ENCODE peak calls at places on chromosomes 5 and 9, in ten cellular contexts. One of them, this sample, is unnamed.

GRCh38 chr9:87494970-87495471 is 2.6 kb upstream of the DAPK1 start:
- DNase-seq in mesendoderm: no peak
- DNase-seq in fibroblast of gingiva: peak
- DNase-seq in natural killer cell treated with Interleukin-12 subunit alpha and Interleukin-12 subunit beta and Interleukin-15 and Interleukin-18, amount 100 ng/mL, for 72 hours: no peak
- DNase-seq in NCI-H345: no peak
- DNase-seq in H9: no peak
- DNase-seq in activated CD4-positive, alpha-beta T cell treated with anti-CD3 and anti-CD28 coated beads, Interleukin-2, amount 50 U/mL, for 1 hour: no peak
- DNase-seq in NCI-H510A treated with DMSO at 0.1 percent for 48 hours: no peak
- DNase-seq in stimulated activated CD4-positive, alpha-beta T cell treated with anti-CD3 and anti-CD28 coated beads, Interleukin-12 subunit alpha, Interleukin-12 subunit beta, amount 100 ng/mL, for 48 hours: no peak
- DNase-seq in iris pigment epithelial cell: no peak
- DNase-seq in this sample: peak

GRCh38 chr9:34892886-34893285 is 65.2 kb upstream of the PHF24 start:
- DNase-seq in mesendoderm: no peak
- DNase-seq in fibroblast of gingiva: no peak
- DNase-seq in natural killer cell treated with Interleukin-12 subunit alpha and Interleukin-12 subunit beta and Interleukin-15 and Interleukin-18, amount 100 ng/mL, for 72 hours: no peak
- DNase-seq in NCI-H345: no peak
- DNase-seq in H9: no peak
- DNase-seq in activated CD4-positive, alpha-beta T cell treated with anti-CD3 and anti-CD28 coated beads, Interleukin-2, amount 50 U/mL, for 1 hour: no peak
- DNase-seq in NCI-H510A treated with DMSO at 0.1 percent for 48 hours: no peak
- DNase-seq in stimulated activated CD4-positive, alpha-beta T cell treated with anti-CD3 and anti-CD28 coated beads, Interleukin-12 subunit alpha, Interleukin-12 subunit beta, amount 100 ng/mL, for 48 hours: no peak
- DNase-seq in iris pigment epithelial cell: no peak
- DNase-seq in this sample: no peak

GRCh38 chr9:130366888-130367550 is 77.7 kb upstream of the ASS1 start:
- DNase-seq in mesendoderm: peak
- DNase-seq in fibroblast of gingiva: no peak
- DNase-seq in natural killer cell treated with Interleukin-12 subunit alpha and Interleukin-12 subunit beta and Interleukin-15 and Interleukin-18, amount 100 ng/mL, for 72 hours: no peak
- DNase-seq in NCI-H345: no peak
- DNase-seq in H9: no peak
- DNase-seq in activated CD4-positive, alpha-beta T cell treated with anti-CD3 and anti-CD28 coated beads, Interleukin-2, amount 50 U/mL, for 1 hour: no peak
- DNase-seq in NCI-H510A treated with DMSO at 0.1 percent for 48 hours: no peak
- DNase-seq in stimulated activated CD4-positive, alpha-beta T cell treated with anti-CD3 and anti-CD28 coated beads, Interleukin-12 subunit alpha, Interleukin-12 subunit beta, amount 100 ng/mL, for 48 hours: no peak
- DNase-seq in iris pigment epithelial cell: no peak
- DNase-seq in this sample: no peak

GRCh38 chr5:162607879-162608278 is 540.3 kb downstream of the GABRG2 start:
- DNase-seq in mesendoderm: peak
- DNase-seq in fibroblast of gingiva: no peak
- DNase-seq in natural killer cell treated with Interleukin-12 subunit alpha and Interleukin-12 subunit beta and Interleukin-15 and Interleukin-18, amount 100 ng/mL, for 72 hours: no peak
- DNase-seq in NCI-H345: no peak
- DNase-seq in H9: no peak
- DNase-seq in activated CD4-positive, alpha-beta T cell treated with anti-CD3 and anti-CD28 coated beads, Interleukin-2, amount 50 U/mL, for 1 hour: no peak
- DNase-seq in NCI-H510A treated with DMSO at 0.1 percent for 48 hours: no peak
- DNase-seq in stimulated activated CD4-positive, alpha-beta T cell treated with anti-CD3 and anti-CD28 coated beads, Interleukin-12 subunit alpha, Interleukin-12 subunit beta, amount 100 ng/mL, for 48 hours: no peak
- DNase-seq in iris pigment epithelial cell: no peak
- DNase-seq in this sample: no peak

GRCh38 chr9:89633920-89634319 is 29.1 kb downstream of the GADD45G start:
- DNase-seq in mesendoderm: no peak
- DNase-seq in fibroblast of gingiva: no peak
- DNase-seq in natural killer cell treated with Interleukin-12 subunit alpha and Interleukin-12 subunit beta and Interleukin-15 and Interleukin-18, amount 100 ng/mL, for 72 hours: no peak
- DNase-seq in NCI-H345: no peak
- DNase-seq in H9: no peak
- DNase-seq in activated CD4-positive, alpha-beta T cell treated with anti-CD3 and anti-CD28 coated beads, Interleukin-2, amount 50 U/mL, for 1 hour: no peak
- DNase-seq in NCI-H510A treated with DMSO at 0.1 percent for 48 hours: no peak
- DNase-seq in stimulated activated CD4-positive, alpha-beta T cell treated with anti-CD3 and anti-CD28 coated beads, Interleukin-12 subunit alpha, Interleukin-12 subunit beta, amount 100 ng/mL, for 48 hours: no peak
- DNase-seq in iris pigment epithelial cell: no peak
- DNase-seq in this sample: no peak

GRCh38 chr5:117973785-117974184 is 1014.6 kb downstream of the DTWD2 start:
- DNase-seq in mesendoderm: no peak
- DNase-seq in fibroblast of gingiva: no peak
- DNase-seq in natural killer cell treated with Interleukin-12 subunit alpha and Interleukin-12 subunit beta and Interleukin-15 and Interleukin-18, amount 100 ng/mL, for 72 hours: no peak
- DNase-seq in NCI-H345: no peak
- DNase-seq in H9: peak
- DNase-seq in activated CD4-positive, alpha-beta T cell treated with anti-CD3 and anti-CD28 coated beads, Interleukin-2, amount 50 U/mL, for 1 hour: no peak
- DNase-seq in NCI-H510A treated with DMSO at 0.1 percent for 48 hours: no peak
- DNase-seq in stimulated activated CD4-positive, alpha-beta T cell treated with anti-CD3 and anti-CD28 coated beads, Interleukin-12 subunit alpha, Interleukin-12 subunit beta, amount 100 ng/mL, for 48 hours: no peak
- DNase-seq in iris pigment epithelial cell: no peak
- DNase-seq in this sample: no peak

GRCh38 chr5:116394186-116394867 is 180.3 kb downstream of the SEMA6A start:
- DNase-seq in mesendoderm: no peak
- DNase-seq in fibroblast of gingiva: peak
- DNase-seq in natural killer cell treated with Interleukin-12 subunit alpha and Interleukin-12 subunit beta and Interleukin-15 and Interleukin-18, amount 100 ng/mL, for 72 hours: no peak
- DNase-seq in NCI-H345: no peak
- DNase-seq in H9: no peak
- DNase-seq in activated CD4-positive, alpha-beta T cell treated with anti-CD3 and anti-CD28 coated beads, Interleukin-2, amount 50 U/mL, for 1 hour: no peak
- DNase-seq in NCI-H510A treated with DMSO at 0.1 percent for 48 hours: peak
- DNase-seq in stimulated activated CD4-positive, alpha-beta T cell treated with anti-CD3 and anti-CD28 coated beads, Interleukin-12 subunit alpha, Interleukin-12 subunit beta, amount 100 ng/mL, for 48 hours: no peak
- DNase-seq in iris pigment epithelial cell: no peak
- DNase-seq in this sample: no peak

GRCh38 chr5:73447234-73448071 is 1.1 kb downstream of the FOXD1 start:
- DNase-seq in mesendoderm: peak
- DNase-seq in fibroblast of gingiva: peak
- DNase-seq in natural killer cell treated with Interleukin-12 subunit alpha and Interleukin-12 subunit beta and Interleukin-15 and Interleukin-18, amount 100 ng/mL, for 72 hours: peak
- DNase-seq in NCI-H345: peak
- DNase-seq in H9: peak
- DNase-seq in activated CD4-positive, alpha-beta T cell treated with anti-CD3 and anti-CD28 coated beads, Interleukin-2, amount 50 U/mL, for 1 hour: peak
- DNase-seq in NCI-H510A treated with DMSO at 0.1 percent for 48 hours: peak
- DNase-seq in stimulated activated CD4-positive, alpha-beta T cell treated with anti-CD3 and anti-CD28 coated beads, Interleukin-12 subunit alpha, Interleukin-12 subunit beta, amount 100 ng/mL, for 48 hours: no peak
- DNase-seq in iris pigment epithelial cell: peak
- DNase-seq in this sample: peak

GRCh38 chr9:33210006-33210715 is 29.8 kb upstream of the SPINK4 start:
- DNase-seq in mesendoderm: no peak
- DNase-seq in fibroblast of gingiva: no peak
- DNase-seq in natural killer cell treated with Interleukin-12 subunit alpha and Interleukin-12 subunit beta and Interleukin-15 and Interleukin-18, amount 100 ng/mL, for 72 hours: no peak
- DNase-seq in NCI-H345: no peak
- DNase-seq in H9: no peak
- DNase-seq in activated CD4-positive, alpha-beta T cell treated with anti-CD3 and anti-CD28 coated beads, Interleukin-2, amount 50 U/mL, for 1 hour: no peak
- DNase-seq in NCI-H510A treated with DMSO at 0.1 percent for 48 hours: no peak
- DNase-seq in stimulated activated CD4-positive, alpha-beta T cell treated with anti-CD3 and anti-CD28 coated beads, Interleukin-12 subunit alpha, Interleukin-12 subunit beta, amount 100 ng/mL, for 48 hours: no peak
- DNase-seq in iris pigment epithelial cell: no peak
- DNase-seq in this sample: no peak

GRCh38 chr9:108967916-108968315 is 33.7 kb downstream of the ABITRAM start:
- DNase-seq in mesendoderm: no peak
- DNase-seq in fibroblast of gingiva: no peak
- DNase-seq in natural killer cell treated with Interleukin-12 subunit alpha and Interleukin-12 subunit beta and Interleukin-15 and Interleukin-18, amount 100 ng/mL, for 72 hours: no peak
- DNase-seq in NCI-H345: no peak
- DNase-seq in H9: no peak
- DNase-seq in activated CD4-positive, alpha-beta T cell treated with anti-CD3 and anti-CD28 coated beads, Interleukin-2, amount 50 U/mL, for 1 hour: no peak
- DNase-seq in NCI-H510A treated with DMSO at 0.1 percent for 48 hours: no peak
- DNase-seq in stimulated activated CD4-positive, alpha-beta T cell treated with anti-CD3 and anti-CD28 coated beads, Interleukin-12 subunit alpha, Interleukin-12 subunit beta, amount 100 ng/mL, for 48 hours: no peak
- DNase-seq in iris pigment epithelial cell: no peak
- DNase-seq in this sample: no peak

GRCh38 chr9:114701971-114702370 is 20.0 kb upstream of the TEX48 start:
- DNase-seq in mesendoderm: no peak
- DNase-seq in fibroblast of gingiva: no peak
- DNase-seq in natural killer cell treated with Interleukin-12 subunit alpha and Interleukin-12 subunit beta and Interleukin-15 and Interleukin-18, amount 100 ng/mL, for 72 hours: no peak
- DNase-seq in NCI-H345: no peak
- DNase-seq in H9: no peak
- DNase-seq in activated CD4-positive, alpha-beta T cell treated with anti-CD3 and anti-CD28 coated beads, Interleukin-2, amount 50 U/mL, for 1 hour: no peak
- DNase-seq in NCI-H510A treated with DMSO at 0.1 percent for 48 hours: no peak
- DNase-seq in stimulated activated CD4-positive, alpha-beta T cell treated with anti-CD3 and anti-CD28 coated beads, Interleukin-12 subunit alpha, Interleukin-12 subunit beta, amount 100 ng/mL, for 48 hours: no peak
- DNase-seq in iris pigment epithelial cell: no peak
- DNase-seq in this sample: no peak

GRCh38 chr9:124394167-124394566 is 21.1 kb downstream of the PSMB7 start:
- DNase-seq in mesendoderm: no peak
- DNase-seq in fibroblast of gingiva: no peak
- DNase-seq in natural killer cell treated with Interleukin-12 subunit alpha and Interleukin-12 subunit beta and Interleukin-15 and Interleukin-18, amount 100 ng/mL, for 72 hours: no peak
- DNase-seq in NCI-H345: no peak
- DNase-seq in H9: no peak
- DNase-seq in activated CD4-positive, alpha-beta T cell treated with anti-CD3 and anti-CD28 coated beads, Interleukin-2, amount 50 U/mL, for 1 hour: no peak
- DNase-seq in NCI-H510A treated with DMSO at 0.1 percent for 48 hours: no peak
- DNase-seq in stimulated activated CD4-positive, alpha-beta T cell treated with anti-CD3 and anti-CD28 coated beads, Interleukin-12 subunit alpha, Interleukin-12 subunit beta, amount 100 ng/mL, for 48 hours: no peak
- DNase-seq in iris pigment epithelial cell: no peak
- DNase-seq in this sample: no peak

GRCh38 chr9:74983709-74984108 is 31.0 kb upstream of the C9orf40 start:
- DNase-seq in mesendoderm: no peak
- DNase-seq in fibroblast of gingiva: no peak
- DNase-seq in natural killer cell treated with Interleukin-12 subunit alpha and Interleukin-12 subunit beta and Interleukin-15 and Interleukin-18, amount 100 ng/mL, for 72 hours: no peak
- DNase-seq in NCI-H345: no peak
- DNase-seq in H9: no peak
- DNase-seq in activated CD4-positive, alpha-beta T cell treated with anti-CD3 and anti-CD28 coated beads, Interleukin-2, amount 50 U/mL, for 1 hour: no peak
- DNase-seq in NCI-H510A treated with DMSO at 0.1 percent for 48 hours: no peak
- DNase-seq in stimulated activated CD4-positive, alpha-beta T cell treated with anti-CD3 and anti-CD28 coated beads, Interleukin-12 subunit alpha, Interleukin-12 subunit beta, amount 100 ng/mL, for 48 hours: no peak
- DNase-seq in iris pigment epithelial cell: no peak
- DNase-seq in this sample: no peak

GRCh38 chr5:64869419-64869818 is 100.7 kb downstream of the CWC27 start:
- DNase-seq in mesendoderm: peak
- DNase-seq in fibroblast of gingiva: peak
- DNase-seq in natural killer cell treated with Interleukin-12 subunit alpha and Interleukin-12 subunit beta and Interleukin-15 and Interleukin-18, amount 100 ng/mL, for 72 hours: no peak
- DNase-seq in NCI-H345: no peak
- DNase-seq in H9: no peak
- DNase-seq in activated CD4-positive, alpha-beta T cell treated with anti-CD3 and anti-CD28 coated beads, Interleukin-2, amount 50 U/mL, for 1 hour: no peak
- DNase-seq in NCI-H510A treated with DMSO at 0.1 percent for 48 hours: no peak
- DNase-seq in stimulated activated CD4-positive, alpha-beta T cell treated with anti-CD3 and anti-CD28 coated beads, Interleukin-12 subunit alpha, Interleukin-12 subunit beta, amount 100 ng/mL, for 48 hours: no peak
- DNase-seq in iris pigment epithelial cell: peak
- DNase-seq in this sample: no peak